ENCODE peak calls at places on chromosomes 5 and 9, in eight cellular contexts. S is DND-41, P is mesenchymal stem cell, Y is colonic mucosa, T is IMR-90, N is mesendoderm, W is HCT116, C is mammary epithelial cell. A is an unnamed sample. For H3K4me1, the result is how much of the 10 kb centered on the place peaks cover.

GRCh38 chr5:158640581-158640980 is 459.1 kb downstream of the EBF1 start:
- DNase-seq in P (peak), C (peak), W (no peak), N (no peak), T (peak), Y (no peak), S (no peak), A (peak)

GRCh38 chr9:4585135-4585534 is 77.0 kb upstream of the PLPP6 start:
- DNase-seq in W (no peak), N (peak), T (no peak), C (no peak), Y (no peak), P (no peak), S (no peak), A (no peak)

GRCh38 chr9:2418619-2419018 is 203.0 kb upstream of the VLDLR start:
- DNase-seq in T (peak), Y (no peak), P (peak), S (peak), C (peak), N (peak), W (no peak), A (no peak)

GRCh38 chr9:9122230-9122875 is 1322.8 kb upstream of the DMAC1 start:
- DNase-seq in Y (no peak), C (no peak), P (no peak), N (no peak), T (no peak), W (no peak), S (no peak), A (no peak)

GRCh38 chr5:10334830-10335229 is 18.7 kb upstream of the MARCHF6 start:
- DNase-seq in T (no peak), N (no peak), S (no peak), Y (peak), P (no peak), W (no peak), C (no peak), A (no peak)

GRCh38 chr9:136430591-136431234 is 8.9 kb downstream of the INPP5E start:
- DNase-seq in N (no peak), C (no peak), P (no peak), W (no peak), T (no peak), Y (no peak), S (no peak), A (no peak)

GRCh38 chr5:141913560-141913959 is 10.1 kb upstream of the DELE1 start:
- DNase-seq in N (no peak), P (no peak), T (no peak), Y (no peak), W (no peak), C (no peak), S (no peak), A (no peak)

GRCh38 chr5:68353624-68354023 is 138.1 kb downstream of the PIK3R1 start:
- DNase-seq in Y (no peak), N (peak), T (peak), P (peak), W (no peak), C (no peak), S (no peak), A (no peak)

GRCh38 chr9:106639873-106640568 is 222.9 kb upstream of the ZNF462 start:
- DNase-seq in P (peak), S (no peak), Y (no peak), W (no peak), T (no peak), N (no peak), C (no peak), A (no peak)

GRCh38 chr9:86767373-86767772 is 179.9 kb downstream of the GAS1 start:
- DNase-seq in W (no peak), P (no peak), T (no peak), S (no peak), Y (no peak), C (peak), N (no peak), A (no peak)

GRCh38 chr5:65144136-65144871 is 337.4 kb downstream of the ADAMTS6 start:
- DNase-seq in Y (no peak), S (no peak), C (no peak), W (no peak), N (no peak), T (no peak), P (no peak), A (no peak)

GRCh38 chr9:136656795-136657611 is 5.7 kb upstream of the EGFL7 start:
- DNase-seq in C (no peak), S (no peak), T (no peak), P (no peak), W (no peak), Y (no peak), N (no peak), A (no peak)

GRCh38 chr9:7973123-7973522 is 173.5 kb upstream of the DMAC1 start:
- DNase-seq in P (no peak), C (no peak), S (no peak), T (no peak), W (no peak), N (no peak), Y (no peak), A (no peak)

GRCh38 chr5:143011621-143012020 is 241.4 kb downstream of the ARHGAP26 start:
- DNase-seq in C (no peak), N (peak), S (no peak), W (no peak), Y (no peak), P (no peak), T (peak), A (peak)

GRCh38 chr9:4862506-4863250 is 69.9 kb downstream of the RCL1 start:
- DNase-seq in C (no peak), P (peak), T (peak), N (peak), Y (no peak), S (no peak), W (no peak), A (no peak)

GRCh38 chr9:136721339-136722092 is 9.1 kb downstream of the DIPK1B start:
- DNase-seq in P (peak), C (peak), N (no peak), T (peak), S (no peak), Y (no peak), W (no peak), A (no peak)

GRCh38 chr9:137492464-137493162 is 33.5 kb upstream of the NSMF start:
- DNase-seq in C (peak), S (peak), P (no peak), T (no peak), N (peak), Y (peak), W (peak), A (no peak)

GRCh38 chr5:151684690-151685361 is 1.9 kb downstream of the SPARC start:
- DNase-seq in T (peak), P (peak), S (no peak), W (no peak), N (peak), Y (peak), C (peak), A (peak)

GRCh38 chr5:32713396-32714381 is 2.6 kb downstream of the NPR3 start:
- DNase-seq in C (peak), W (no peak), N (peak), T (peak), Y (no peak), P (peak), S (no peak), A (peak)

GRCh38 chr9:135229701-135230385 is 142.4 kb downstream of the OLFM1 start:
- DNase-seq in N (peak), S (no peak), Y (no peak), W (no peak), C (no peak), T (no peak), P (no peak), A (no peak)

GRCh38 chr9:83934569-83935275 is 13.5 kb upstream of the KIF27 start:
- DNase-seq in Y (no peak), P (peak), S (no peak), N (no peak), C (peak), T (peak), W (no peak), A (peak)

GRCh38 chr5:19855929-19856328 is 132.1 kb downstream of the CDH18 start:
- DNase-seq in P (peak), T (peak), S (no peak), C (no peak), N (no peak), Y (no peak), W (no peak), A (peak)

GRCh38 chr5:91271999-91272398 is 111.1 kb downstream of the ARRDC3 start:
- DNase-seq in N (no peak), P (no peak), T (no peak), Y (no peak), W (no peak), C (no peak), S (no peak), A (no peak)

GRCh38 chr5:160438316-160439204 is 16.9 kb downstream of the PTTG1 start:
- DNase-seq in C (peak), W (peak), Y (peak), T (peak), P (peak), S (peak), N (peak), A (peak)

GRCh38 chr9:98374385-98375051 is 119.1 kb upstream of the TBC1D2 start:
- DNase-seq in N (peak), W (no peak), C (peak), Y (peak), P (peak), T (peak), S (no peak), A (peak)

GRCh38 chr9:27933210-27934062 is 360.2 kb upstream of the C9orf72 start:
- DNase-seq in S (no peak), T (no peak), C (peak), N (no peak), W (no peak), Y (no peak), P (no peak), A (no peak)

GRCh38 chr5:104184264-104184663 is 621.7 kb upstream of the NUDT12 start:
- DNase-seq in P (no peak), S (no peak), N (no peak), W (no peak), Y (no peak), T (no peak), C (no peak), A (peak)

GRCh38 chr5:127312131-127312530 is 21.5 kb downstream of the MEGF10 start:
- DNase-seq in W (no peak), S (no peak), Y (peak), T (no peak), C (no peak), N (no peak), P (no peak), A (no peak)
- H3K9ac ChIP-seq in W (no peak), S (no peak), Y (no peak), T (no peak), C (no peak), N (no peak), P (no peak), A (no peak)

GRCh38 chr5:177389368-177390169 is 5.3 kb downstream of the SLC34A1 start:
- DNase-seq in W (peak), C (peak), Y (peak), S (no peak), N (peak), T (peak), P (peak), A (peak)
- H3K4me1 ChIP-seq in W (under half), C (under half), Y (under half), S (under half), N (under half), T (under half), P (under half), A (under half)

DNA sequence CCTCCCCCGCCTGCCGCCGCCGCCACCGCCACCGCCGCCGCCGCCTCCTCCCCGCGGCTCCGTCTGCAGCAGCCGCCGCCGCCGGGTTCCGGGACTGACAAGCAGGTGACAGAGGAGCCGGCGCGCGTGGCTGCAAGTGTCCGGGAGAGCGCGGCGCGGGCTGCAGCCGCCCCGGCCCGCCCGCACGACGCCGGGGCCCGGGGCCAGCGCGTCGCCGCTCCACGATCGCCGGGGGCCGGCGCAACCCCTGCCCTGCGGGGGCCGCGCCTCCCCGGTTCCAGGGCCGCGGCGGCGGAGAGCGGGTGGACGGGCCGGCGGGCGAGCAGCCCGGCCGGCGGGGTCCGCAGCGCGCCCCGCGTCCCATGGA is 343 bp downstream of the LMX1B start:
- DNase-seq in P (no peak), S (no peak), W (no peak), Y (no peak), T (no peak), C (no peak), N (no peak), A (no peak)
- H3K4me3 ChIP-seq in P (no peak), S (no peak), W (peak), Y (no peak), T (no peak), C (peak), N (no peak), A (no peak)

GRCh38 chr9:127490831-127491230 is 39.5 kb downstream of the LRSAM1 start:
- DNase-seq in C (no peak), T (no peak), Y (no peak), S (no peak), P (peak), W (no peak), N (no peak), A (no peak)

GRCh38 chr9:127493592-127494303 is 42.4 kb downstream of the LRSAM1 start:
- DNase-seq in N (no peak), Y (no peak), S (no peak), P (no peak), T (no peak), W (no peak), C (no peak), A (no peak)

GRCh38 chr9:127489471-127490115 is 38.3 kb downstream of the LRSAM1 start:
- DNase-seq in S (no peak), Y (no peak), N (peak), W (no peak), C (no peak), T (no peak), P (peak), A (no peak)

GRCh38 chr9:127492616-127493015 is 41.3 kb downstream of the LRSAM1 start:
- DNase-seq in W (no peak), N (no peak), S (no peak), Y (no peak), P (no peak), T (no peak), C (no peak), A (no peak)

GRCh38 chr9:127491516-127491915 is 40.2 kb downstream of the LRSAM1 start:
- DNase-seq in S (no peak), Y (no peak), C (no peak), N (no peak), T (no peak), W (no peak), P (no peak), A (no peak)
- H3K9ac ChIP-seq in S (no peak), Y (no peak), C (no peak), N (no peak), T (no peak), W (no peak), P (no peak), A (no peak)

GRCh38 chr5:170333161-170333909 is 35.8 kb upstream of the LCP2 start:
- DNase-seq in T (no peak), P (no peak), N (peak), W (no peak), Y (peak), S (peak), C (peak), A (no peak)
- H3K4me1 ChIP-seq in T (under half), P (under half), N (under half), W (under half), Y (under half), S (under half), C (under half), A (under half)

GRCh38 chr9:129990269-129991005 is 52.6 kb downstream of the FNBP1 start:
- DNase-seq in P (peak), T (no peak), W (no peak), S (no peak), N (no peak), Y (no peak), C (no peak), A (peak)

GRCh38 chr9:129989362-129989708 is 53.7 kb downstream of the FNBP1 start:
- DNase-seq in P (no peak), W (no peak), C (no peak), S (no peak), Y (no peak), T (no peak), N (no peak), A (no peak)

GRCh38 chr9:129987941-129988340 is 55.0 kb downstream of the FNBP1 start:
- DNase-seq in N (no peak), Y (no peak), S (no peak), W (no peak), P (no peak), C (no peak), T (no peak), A (no peak)

GRCh38 chr9:129988607-129989361 is 54.2 kb downstream of the FNBP1 start:
- DNase-seq in T (no peak), Y (no peak), W (no peak), P (peak), C (no peak), N (peak), S (no peak), A (no peak)

DNA sequence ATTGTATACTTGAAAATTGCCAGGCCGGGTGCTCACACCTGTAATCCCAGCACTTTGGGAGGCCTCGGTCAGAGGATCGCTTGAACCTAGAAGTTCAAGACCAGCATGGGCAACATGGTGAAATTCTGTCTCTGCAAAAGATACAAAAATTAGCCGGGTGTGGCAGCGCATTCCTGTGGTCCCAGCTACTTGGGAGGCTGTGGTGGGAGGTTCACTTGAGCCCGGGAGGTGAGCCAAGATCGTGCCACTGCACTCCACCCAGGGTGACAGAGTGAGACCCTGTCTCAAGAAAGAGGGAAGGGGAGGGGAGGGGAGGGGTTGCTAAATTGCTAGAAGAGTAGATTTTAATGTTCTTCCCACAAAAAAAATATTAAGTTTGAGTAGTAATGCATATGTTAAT is 53.2 kb downstream of the FNBP1 start:
- DNase-seq in N (no peak), Y (no peak), T (peak), W (no peak), P (peak), C (no peak), S (no peak), A (peak)
- H3K4me3 ChIP-seq in N (no peak), Y (no peak), T (no peak), W (no peak), P (no peak), C (no peak), S (no peak), A (no peak)

DNA sequence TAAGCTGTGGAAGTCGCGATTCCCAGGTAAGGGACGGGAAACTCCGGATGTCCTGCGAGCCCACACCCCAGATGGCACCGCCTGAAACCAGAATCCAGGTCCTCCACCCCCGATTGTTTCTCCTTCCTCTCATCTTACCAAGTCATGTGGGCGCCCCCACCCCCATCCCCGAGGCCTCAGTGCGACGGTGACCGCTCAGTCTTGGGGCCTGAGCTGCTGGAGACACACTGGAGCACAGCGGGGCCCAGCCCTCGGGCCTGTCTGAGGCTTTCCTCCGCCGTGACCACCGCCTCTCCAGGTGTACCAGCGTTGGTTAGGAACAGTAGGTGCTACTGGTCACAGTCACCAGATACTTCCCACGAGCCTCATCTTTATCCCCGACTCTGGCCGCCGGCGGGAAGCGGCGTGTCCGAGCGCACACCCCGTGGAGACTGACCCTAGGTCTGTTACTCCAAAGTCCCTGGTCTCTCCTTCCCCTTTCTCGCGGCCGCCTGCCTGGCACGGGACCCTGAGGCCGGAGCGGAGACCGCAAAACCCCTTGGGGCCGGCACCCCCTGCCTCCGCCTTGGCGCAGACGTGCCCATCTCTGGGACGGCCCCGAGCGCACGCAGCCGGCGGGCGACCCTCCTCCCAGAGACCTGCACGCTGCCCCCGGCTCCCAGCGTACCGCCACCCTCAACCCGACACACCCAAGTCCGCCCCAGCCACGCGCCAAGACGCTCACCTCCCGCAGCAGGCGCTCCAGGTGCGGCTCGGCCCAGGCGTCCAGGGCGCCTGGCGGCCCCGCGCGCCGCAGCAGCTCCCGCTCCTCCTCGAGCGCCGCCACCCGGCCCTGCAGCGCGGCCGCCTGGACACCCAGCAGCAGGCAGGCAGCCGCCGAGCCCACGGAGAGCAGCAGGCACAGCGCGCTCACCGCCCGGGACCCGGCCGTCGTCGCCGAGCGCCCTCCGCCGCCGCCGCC is 733 bp downstream of the COL23A1 start:
- DNase-seq in S (no peak), T (peak), N (peak), P (peak), C (peak), W (no peak), Y (no peak), A (peak)
- H3K9ac ChIP-seq in S (no peak), T (no peak), N (peak), P (no peak), C (no peak), W (no peak), Y (no peak), A (no peak)

DNA sequence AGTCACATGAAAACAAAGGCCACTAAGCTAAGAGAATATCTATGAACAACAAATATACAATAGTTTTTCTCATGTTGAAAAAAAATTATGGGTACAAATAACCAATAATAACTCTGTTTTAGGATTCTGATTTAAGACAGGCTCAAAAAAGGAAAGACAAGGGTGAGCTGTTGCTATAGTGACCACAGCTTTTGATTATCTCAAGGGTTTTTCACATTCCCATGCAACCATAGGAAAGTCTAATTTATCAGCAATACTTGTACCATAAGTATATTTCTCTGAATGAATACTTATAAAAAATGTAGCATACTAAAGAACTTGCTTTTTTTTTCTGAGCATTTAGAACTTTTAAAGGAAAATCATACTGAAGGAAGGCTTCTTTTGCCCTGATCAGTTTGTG is 68.0 kb downstream of the MRPS27 start:
- DNase-seq in S (no peak), N (no peak), P (no peak), Y (no peak), C (no peak), T (no peak), W (no peak), A (no peak)
- H3K4me1 ChIP-seq in S (under half), N (under half), P (under half), Y (under half), C (under half), T (under half), W (under half), A (half or more)

A was measured in adipocyte.